ENCODE peak calls at places on chromosome 20, in five cellular contexts. One of them, this sample, is unnamed.

GRCh38 chr20:273884-274283 is 16.4 kb downstream of the DEFB132 start:
- DNase-seq in skeletal muscle cell: no peak
- DNase-seq in stimulated activated CD4-positive, alpha-beta T cell treated with anti-CD3 and anti-CD28 coated beads, Interleukin-15, amount 100 ng/mL, for 1 hour: no peak
- DNase-seq in NCI-H1930: no peak
- DNase-seq in DMS 273 treated with DMSO at 0.1 percent for 48 hours: no peak
- DNase-seq in this sample: no peak

GRCh38 chr20:5608104-5608447 is 142.1 kb upstream of the SHLD1 start:
- DNase-seq in skeletal muscle cell: no peak
- DNase-seq in stimulated activated CD4-positive, alpha-beta T cell treated with anti-CD3 and anti-CD28 coated beads, Interleukin-15, amount 100 ng/mL, for 1 hour: no peak
- DNase-seq in NCI-H1930: no peak
- DNase-seq in DMS 273 treated with DMSO at 0.1 percent for 48 hours: no peak
- DNase-seq in this sample: no peak

GRCh38 chr20:52943185-52943841 is 28.8 kb upstream of the TSHZ2 start:
- DNase-seq in skeletal muscle cell: peak
- DNase-seq in stimulated activated CD4-positive, alpha-beta T cell treated with anti-CD3 and anti-CD28 coated beads, Interleukin-15, amount 100 ng/mL, for 1 hour: no peak
- DNase-seq in NCI-H1930: no peak
- DNase-seq in DMS 273 treated with DMSO at 0.1 percent for 48 hours: no peak
- DNase-seq in this sample: no peak

GRCh38 chr20:46699651-46700359 is 9.6 kb upstream of the SLC2A10 start:
- DNase-seq in skeletal muscle cell: no peak
- DNase-seq in stimulated activated CD4-positive, alpha-beta T cell treated with anti-CD3 and anti-CD28 coated beads, Interleukin-15, amount 100 ng/mL, for 1 hour: no peak
- DNase-seq in NCI-H1930: no peak
- DNase-seq in DMS 273 treated with DMSO at 0.1 percent for 48 hours: no peak
- DNase-seq in this sample: no peak

GRCh38 chr20:40452758-40453157 is 236.3 kb downstream of the MAFB start:
- DNase-seq in skeletal muscle cell: no peak
- DNase-seq in stimulated activated CD4-positive, alpha-beta T cell treated with anti-CD3 and anti-CD28 coated beads, Interleukin-15, amount 100 ng/mL, for 1 hour: no peak
- DNase-seq in NCI-H1930: no peak
- DNase-seq in DMS 273 treated with DMSO at 0.1 percent for 48 hours: no peak
- DNase-seq in this sample: no peak

GRCh38 chr20:2283706-2284423 is 11.9 kb upstream of the TGM3 start:
- DNase-seq in skeletal muscle cell: no peak
- DNase-seq in stimulated activated CD4-positive, alpha-beta T cell treated with anti-CD3 and anti-CD28 coated beads, Interleukin-15, amount 100 ng/mL, for 1 hour: no peak
- DNase-seq in NCI-H1930: no peak
- DNase-seq in DMS 273 treated with DMSO at 0.1 percent for 48 hours: no peak
- DNase-seq in this sample: no peak

GRCh38 chr20:29689411-29690225 is 1567.8 kb upstream of the DEFB115 start:
- DNase-seq in skeletal muscle cell: no peak
- DNase-seq in stimulated activated CD4-positive, alpha-beta T cell treated with anti-CD3 and anti-CD28 coated beads, Interleukin-15, amount 100 ng/mL, for 1 hour: peak
- DNase-seq in NCI-H1930: peak
- DNase-seq in DMS 273 treated with DMSO at 0.1 percent for 48 hours: no peak
- DNase-seq in this sample: no peak

GRCh38 chr20:64152906-64153305 is 11.3 kb upstream of the MYT1 start:
- DNase-seq in skeletal muscle cell: no peak
- DNase-seq in stimulated activated CD4-positive, alpha-beta T cell treated with anti-CD3 and anti-CD28 coated beads, Interleukin-15, amount 100 ng/mL, for 1 hour: no peak
- DNase-seq in NCI-H1930: no peak
- DNase-seq in DMS 273 treated with DMSO at 0.1 percent for 48 hours: no peak
- DNase-seq in this sample: no peak

GRCh38 chr20:39630215-39630614 is 668.1 kb downstream of the DHX35 start:
- DNase-seq in skeletal muscle cell: no peak
- DNase-seq in stimulated activated CD4-positive, alpha-beta T cell treated with anti-CD3 and anti-CD28 coated beads, Interleukin-15, amount 100 ng/mL, for 1 hour: no peak
- DNase-seq in NCI-H1930: no peak
- DNase-seq in DMS 273 treated with DMSO at 0.1 percent for 48 hours: peak
- DNase-seq in this sample: no peak

GRCh38 chr20:20755674-20756319 is 43.4 kb upstream of the RALGAPA2 start:
- DNase-seq in skeletal muscle cell: no peak
- DNase-seq in stimulated activated CD4-positive, alpha-beta T cell treated with anti-CD3 and anti-CD28 coated beads, Interleukin-15, amount 100 ng/mL, for 1 hour: no peak
- DNase-seq in NCI-H1930: no peak
- DNase-seq in DMS 273 treated with DMSO at 0.1 percent for 48 hours: no peak
- DNase-seq in this sample: no peak

GRCh38 chr20:6504826-6505225 is 262.7 kb upstream of the BMP2 start:
- DNase-seq in skeletal muscle cell: no peak
- DNase-seq in stimulated activated CD4-positive, alpha-beta T cell treated with anti-CD3 and anti-CD28 coated beads, Interleukin-15, amount 100 ng/mL, for 1 hour: no peak
- DNase-seq in NCI-H1930: no peak
- DNase-seq in DMS 273 treated with DMSO at 0.1 percent for 48 hours: no peak
- DNase-seq in this sample: no peak

GRCh38 chr20:25011831-25012241 is 19.3 kb upstream of the APMAP start:
- DNase-seq in skeletal muscle cell: no peak
- DNase-seq in stimulated activated CD4-positive, alpha-beta T cell treated with anti-CD3 and anti-CD28 coated beads, Interleukin-15, amount 100 ng/mL, for 1 hour: no peak
- DNase-seq in NCI-H1930: no peak
- DNase-seq in DMS 273 treated with DMSO at 0.1 percent for 48 hours: no peak
- DNase-seq in this sample: no peak

GRCh38 chr20:25050501-25051350 is 7.2 kb downstream of the ACSS1 start:
- DNase-seq in skeletal muscle cell: no peak
- DNase-seq in stimulated activated CD4-positive, alpha-beta T cell treated with anti-CD3 and anti-CD28 coated beads, Interleukin-15, amount 100 ng/mL, for 1 hour: no peak
- DNase-seq in NCI-H1930: no peak
- DNase-seq in DMS 273 treated with DMSO at 0.1 percent for 48 hours: no peak
- DNase-seq in this sample: no peak

GRCh38 chr20:41217422-41217821 is 80.1 kb downstream of the PLCG1 start:
- DNase-seq in skeletal muscle cell: no peak
- DNase-seq in stimulated activated CD4-positive, alpha-beta T cell treated with anti-CD3 and anti-CD28 coated beads, Interleukin-15, amount 100 ng/mL, for 1 hour: no peak
- DNase-seq in NCI-H1930: no peak
- DNase-seq in DMS 273 treated with DMSO at 0.1 percent for 48 hours: no peak
- DNase-seq in this sample: no peak

GRCh38 chr20:5785146-5785545 is 34.9 kb downstream of the SHLD1 start:
- DNase-seq in skeletal muscle cell: no peak
- DNase-seq in stimulated activated CD4-positive, alpha-beta T cell treated with anti-CD3 and anti-CD28 coated beads, Interleukin-15, amount 100 ng/mL, for 1 hour: no peak
- DNase-seq in NCI-H1930: no peak
- DNase-seq in DMS 273 treated with DMSO at 0.1 percent for 48 hours: no peak
- DNase-seq in this sample: no peak

GRCh38 chr20:10842116-10842515 is 168.3 kb upstream of the JAG1 start:
- DNase-seq in skeletal muscle cell: peak
- DNase-seq in stimulated activated CD4-positive, alpha-beta T cell treated with anti-CD3 and anti-CD28 coated beads, Interleukin-15, amount 100 ng/mL, for 1 hour: no peak
- DNase-seq in NCI-H1930: no peak
- DNase-seq in DMS 273 treated with DMSO at 0.1 percent for 48 hours: no peak
- DNase-seq in this sample: no peak

GRCh38 chr20:56629464-56630085 is 469 bp downstream of the TFAP2C start:
- DNase-seq in skeletal muscle cell: no peak
- DNase-seq in stimulated activated CD4-positive, alpha-beta T cell treated with anti-CD3 and anti-CD28 coated beads, Interleukin-15, amount 100 ng/mL, for 1 hour: no peak
- DNase-seq in NCI-H1930: no peak
- DNase-seq in DMS 273 treated with DMSO at 0.1 percent for 48 hours: no peak
- DNase-seq in this sample: no peak

GRCh38 chr20:588932-589672 is 21.0 kb downstream of the TCF15 start:
- DNase-seq in skeletal muscle cell: no peak
- DNase-seq in stimulated activated CD4-positive, alpha-beta T cell treated with anti-CD3 and anti-CD28 coated beads, Interleukin-15, amount 100 ng/mL, for 1 hour: no peak
- DNase-seq in NCI-H1930: no peak
- DNase-seq in DMS 273 treated with DMSO at 0.1 percent for 48 hours: no peak
- DNase-seq in this sample: no peak

GRCh38 chr20:50672400-50673145 is 18.8 kb downstream of the RIPOR3 start:
- DNase-seq in skeletal muscle cell: no peak
- DNase-seq in stimulated activated CD4-positive, alpha-beta T cell treated with anti-CD3 and anti-CD28 coated beads, Interleukin-15, amount 100 ng/mL, for 1 hour: no peak
- DNase-seq in NCI-H1930: no peak
- DNase-seq in DMS 273 treated with DMSO at 0.1 percent for 48 hours: no peak
- DNase-seq in this sample: no peak

GRCh38 chr20:2603816-2604505 is 48.5 kb upstream of the NOP56 start:
- DNase-seq in skeletal muscle cell: no peak
- DNase-seq in stimulated activated CD4-positive, alpha-beta T cell treated with anti-CD3 and anti-CD28 coated beads, Interleukin-15, amount 100 ng/mL, for 1 hour: no peak
- DNase-seq in NCI-H1930: no peak
- DNase-seq in DMS 273 treated with DMSO at 0.1 percent for 48 hours: no peak
- DNase-seq in this sample: no peak

GRCh38 chr20:62959101-62959971 is 6.8 kb downstream of the SLC17A9 start:
- DNase-seq in skeletal muscle cell: no peak
- DNase-seq in stimulated activated CD4-positive, alpha-beta T cell treated with anti-CD3 and anti-CD28 coated beads, Interleukin-15, amount 100 ng/mL, for 1 hour: no peak
- DNase-seq in NCI-H1930: no peak
- DNase-seq in DMS 273 treated with DMSO at 0.1 percent for 48 hours: no peak
- DNase-seq in this sample: no peak

GRCh38 chr20:51534764-51535386 is 7.6 kb downstream of the NFATC2 start:
- DNase-seq in skeletal muscle cell: no peak
- DNase-seq in stimulated activated CD4-positive, alpha-beta T cell treated with anti-CD3 and anti-CD28 coated beads, Interleukin-15, amount 100 ng/mL, for 1 hour: no peak
- DNase-seq in NCI-H1930: no peak
- DNase-seq in DMS 273 treated with DMSO at 0.1 percent for 48 hours: no peak
- DNase-seq in this sample: no peak

GRCh38 chr20:2578430-2579192 is 42.2 kb downstream of the TMC2 start:
- DNase-seq in skeletal muscle cell: no peak
- DNase-seq in stimulated activated CD4-positive, alpha-beta T cell treated with anti-CD3 and anti-CD28 coated beads, Interleukin-15, amount 100 ng/mL, for 1 hour: no peak
- DNase-seq in NCI-H1930: no peak
- DNase-seq in DMS 273 treated with DMSO at 0.1 percent for 48 hours: no peak
- DNase-seq in this sample: no peak

GRCh38 chr20:24782801-24783630 is 166.1 kb upstream of the CST7 start:
- DNase-seq in skeletal muscle cell: no peak
- DNase-seq in stimulated activated CD4-positive, alpha-beta T cell treated with anti-CD3 and anti-CD28 coated beads, Interleukin-15, amount 100 ng/mL, for 1 hour: no peak
- DNase-seq in NCI-H1930: no peak
- DNase-seq in DMS 273 treated with DMSO at 0.1 percent for 48 hours: no peak
- DNase-seq in this sample: no peak

GRCh38 chr20:49768204-49769124 is 44.2 kb upstream of the SLC9A8 start:
- DNase-seq in skeletal muscle cell: peak
- DNase-seq in stimulated activated CD4-positive, alpha-beta T cell treated with anti-CD3 and anti-CD28 coated beads, Interleukin-15, amount 100 ng/mL, for 1 hour: no peak
- DNase-seq in NCI-H1930: no peak
- DNase-seq in DMS 273 treated with DMSO at 0.1 percent for 48 hours: no peak
- DNase-seq in this sample: no peak

GRCh38 chr20:34475979-34476736 is 40.1 kb upstream of the DYNLRB1 start:
- DNase-seq in skeletal muscle cell: no peak
- DNase-seq in stimulated activated CD4-positive, alpha-beta T cell treated with anti-CD3 and anti-CD28 coated beads, Interleukin-15, amount 100 ng/mL, for 1 hour: peak
- DNase-seq in NCI-H1930: no peak
- DNase-seq in DMS 273 treated with DMSO at 0.1 percent for 48 hours: no peak
- DNase-seq in this sample: no peak

GRCh38 chr20:36624068-36624813 is 18.7 kb downstream of the RAB5IF start:
- DNase-seq in skeletal muscle cell: no peak
- DNase-seq in stimulated activated CD4-positive, alpha-beta T cell treated with anti-CD3 and anti-CD28 coated beads, Interleukin-15, amount 100 ng/mL, for 1 hour: no peak
- DNase-seq in NCI-H1930: no peak
- DNase-seq in DMS 273 treated with DMSO at 0.1 percent for 48 hours: no peak
- DNase-seq in this sample: no peak

GRCh38 chr20:6735913-6736845 is 31.3 kb upstream of the BMP2 start:
- DNase-seq in skeletal muscle cell: no peak
- DNase-seq in stimulated activated CD4-positive, alpha-beta T cell treated with anti-CD3 and anti-CD28 coated beads, Interleukin-15, amount 100 ng/mL, for 1 hour: no peak
- DNase-seq in NCI-H1930: no peak
- DNase-seq in DMS 273 treated with DMSO at 0.1 percent for 48 hours: no peak
- DNase-seq in this sample: no peak

GRCh38 chr20:32761831-32762753 is at the start of gene DNMT3B:
- DNase-seq in skeletal muscle cell: no peak
- DNase-seq in stimulated activated CD4-positive, alpha-beta T cell treated with anti-CD3 and anti-CD28 coated beads, Interleukin-15, amount 100 ng/mL, for 1 hour: peak
- DNase-seq in NCI-H1930: peak
- DNase-seq in DMS 273 treated with DMSO at 0.1 percent for 48 hours: no peak
- DNase-seq in this sample: peak

GRCh38 chr20:21096321-21097043 is 9.7 kb downstream of the LINC00237 start:
- DNase-seq in skeletal muscle cell: no peak
- DNase-seq in stimulated activated CD4-positive, alpha-beta T cell treated with anti-CD3 and anti-CD28 coated beads, Interleukin-15, amount 100 ng/mL, for 1 hour: no peak
- DNase-seq in NCI-H1930: peak
- DNase-seq in DMS 273 treated with DMSO at 0.1 percent for 48 hours: no peak
- DNase-seq in this sample: no peak

GRCh38 chr20:40882173-40882572 is 146.4 kb upstream of the TOP1 start:
- DNase-seq in skeletal muscle cell: no peak
- DNase-seq in stimulated activated CD4-positive, alpha-beta T cell treated with anti-CD3 and anti-CD28 coated beads, Interleukin-15, amount 100 ng/mL, for 1 hour: no peak
- DNase-seq in NCI-H1930: no peak
- DNase-seq in DMS 273 treated with DMSO at 0.1 percent for 48 hours: no peak
- DNase-seq in this sample: no peak

GRCh38 chr20:34874094-34874654 is 1.5 kb upstream of the GGT7 start:
- DNase-seq in skeletal muscle cell: peak
- DNase-seq in stimulated activated CD4-positive, alpha-beta T cell treated with anti-CD3 and anti-CD28 coated beads, Interleukin-15, amount 100 ng/mL, for 1 hour: peak
- DNase-seq in NCI-H1930: peak
- DNase-seq in DMS 273 treated with DMSO at 0.1 percent for 48 hours: peak
- DNase-seq in this sample: no peak

This sample was measured in cortex of kidney.